ENCODE peak calls at places on chromosomes 1 and 21, in nine cellular contexts. One of them, this sample, is unnamed.

GRCh38 chr1:201191723-201192477 is 1.3 kb downstream of the IGFN1 start:
- DNase-seq in omental fat pad: no peak
- DNase-seq in T-helper 17 cell: no peak
- DNase-seq in C1 segment of cervical spinal cord: no peak
- DNase-seq in kidney epithelial cell: peak
- DNase-seq in lower lobe of right lung: no peak
- DNase-seq in NCI-H2029 treated with DMSO at 0.1 percent for 48 hours: no peak
- DNase-seq in heart left ventricle: no peak
- DNase-seq in colonic mucosa: no peak
- DNase-seq in this sample: peak

GRCh38 chr21:33949516-33950424 is 34.2 kb upstream of the ATP5PO start:
- DNase-seq in kidney epithelial cell: no peak
- DNase-seq in colonic mucosa: no peak
- DNase-seq in T-helper 17 cell: peak
- DNase-seq in NCI-H2029 treated with DMSO at 0.1 percent for 48 hours: no peak
- DNase-seq in lower lobe of right lung: no peak
- DNase-seq in heart left ventricle: no peak
- DNase-seq in omental fat pad: no peak
- DNase-seq in C1 segment of cervical spinal cord: no peak
- DNase-seq in this sample: no peak

GRCh38 chr1:161082996-161083742 is 6.2 kb downstream of the NECTIN4 start:
- DNase-seq in omental fat pad: peak
- DNase-seq in T-helper 17 cell: no peak
- DNase-seq in C1 segment of cervical spinal cord: no peak
- DNase-seq in lower lobe of right lung: peak
- DNase-seq in colonic mucosa: peak
- DNase-seq in NCI-H2029 treated with DMSO at 0.1 percent for 48 hours: no peak
- DNase-seq in kidney epithelial cell: peak
- DNase-seq in heart left ventricle: no peak
- DNase-seq in this sample: peak

GRCh38 chr1:147600119-147601111 is 59.1 kb downstream of the BCL9 start:
- DNase-seq in omental fat pad: peak
- DNase-seq in heart left ventricle: no peak
- DNase-seq in lower lobe of right lung: no peak
- DNase-seq in T-helper 17 cell: no peak
- DNase-seq in NCI-H2029 treated with DMSO at 0.1 percent for 48 hours: no peak
- DNase-seq in kidney epithelial cell: peak
- DNase-seq in colonic mucosa: no peak
- DNase-seq in C1 segment of cervical spinal cord: peak
- DNase-seq in this sample: no peak

GRCh38 chr1:79437540-79437939 is 431.0 kb upstream of the ADGRL4 start:
- DNase-seq in T-helper 17 cell: no peak
- DNase-seq in NCI-H2029 treated with DMSO at 0.1 percent for 48 hours: no peak
- DNase-seq in kidney epithelial cell: no peak
- DNase-seq in colonic mucosa: no peak
- DNase-seq in omental fat pad: no peak
- DNase-seq in heart left ventricle: no peak
- DNase-seq in lower lobe of right lung: no peak
- DNase-seq in C1 segment of cervical spinal cord: no peak
- DNase-seq in this sample: no peak

GRCh38 chr1:16068356-16069270 is 4.8 kb downstream of the FAM131C start:
- DNase-seq in colonic mucosa: no peak
- DNase-seq in heart left ventricle: peak
- DNase-seq in T-helper 17 cell: no peak
- DNase-seq in NCI-H2029 treated with DMSO at 0.1 percent for 48 hours: peak
- DNase-seq in lower lobe of right lung: no peak
- DNase-seq in C1 segment of cervical spinal cord: peak
- DNase-seq in omental fat pad: no peak
- DNase-seq in kidney epithelial cell: peak
- DNase-seq in this sample: no peak

GRCh38 chr1:31531177-31532000 is 44.9 kb upstream of the TINAGL1 start:
- DNase-seq in T-helper 17 cell: no peak
- DNase-seq in heart left ventricle: no peak
- DNase-seq in colonic mucosa: no peak
- DNase-seq in omental fat pad: no peak
- DNase-seq in C1 segment of cervical spinal cord: no peak
- DNase-seq in lower lobe of right lung: no peak
- DNase-seq in NCI-H2029 treated with DMSO at 0.1 percent for 48 hours: no peak
- DNase-seq in kidney epithelial cell: no peak
- DNase-seq in this sample: no peak

GRCh38 chr1:96845464-96845863 is 123.9 kb downstream of the PTBP2 start:
- DNase-seq in colonic mucosa: peak
- DNase-seq in T-helper 17 cell: no peak
- DNase-seq in NCI-H2029 treated with DMSO at 0.1 percent for 48 hours: no peak
- DNase-seq in heart left ventricle: no peak
- DNase-seq in C1 segment of cervical spinal cord: no peak
- DNase-seq in lower lobe of right lung: no peak
- DNase-seq in omental fat pad: no peak
- DNase-seq in kidney epithelial cell: no peak
- DNase-seq in this sample: no peak

GRCh38 chr1:164320780-164321683 is 238.0 kb upstream of the PBX1 start:
- DNase-seq in colonic mucosa: peak
- DNase-seq in C1 segment of cervical spinal cord: no peak
- DNase-seq in heart left ventricle: peak
- DNase-seq in NCI-H2029 treated with DMSO at 0.1 percent for 48 hours: peak
- DNase-seq in kidney epithelial cell: no peak
- DNase-seq in omental fat pad: no peak
- DNase-seq in lower lobe of right lung: peak
- DNase-seq in T-helper 17 cell: no peak
- DNase-seq in this sample: no peak

GRCh38 chr1:235892080-235892670 is 25.5 kb upstream of the LYST start:
- DNase-seq in lower lobe of right lung: no peak
- DNase-seq in kidney epithelial cell: no peak
- DNase-seq in heart left ventricle: no peak
- DNase-seq in omental fat pad: no peak
- DNase-seq in colonic mucosa: no peak
- DNase-seq in NCI-H2029 treated with DMSO at 0.1 percent for 48 hours: no peak
- DNase-seq in C1 segment of cervical spinal cord: no peak
- DNase-seq in T-helper 17 cell: no peak
- DNase-seq in this sample: no peak

GRCh38 chr1:12345350-12346217 is 115.8 kb downstream of the VPS13D start:
- DNase-seq in kidney epithelial cell: no peak
- DNase-seq in C1 segment of cervical spinal cord: no peak
- DNase-seq in omental fat pad: no peak
- DNase-seq in NCI-H2029 treated with DMSO at 0.1 percent for 48 hours: no peak
- DNase-seq in heart left ventricle: no peak
- DNase-seq in T-helper 17 cell: no peak
- DNase-seq in lower lobe of right lung: no peak
- DNase-seq in colonic mucosa: peak
- DNase-seq in this sample: no peak

GRCh38 chr1:23528245-23528978 is 2.6 kb downstream of the E2F2 start:
- DNase-seq in lower lobe of right lung: peak
- DNase-seq in NCI-H2029 treated with DMSO at 0.1 percent for 48 hours: no peak
- DNase-seq in T-helper 17 cell: peak
- DNase-seq in C1 segment of cervical spinal cord: no peak
- DNase-seq in heart left ventricle: peak
- DNase-seq in kidney epithelial cell: peak
- DNase-seq in omental fat pad: peak
- DNase-seq in colonic mucosa: peak
- DNase-seq in this sample: peak

This sample was measured in GOT3.